ENCODE peak calls at places on chromosome 9, in eight cellular contexts. K, A, N, R, V, H, S and U are unnamed samples.

GRCh38 chr9:129333613-129333960 is 155.5 kb upstream of the IER5L start:
- DNase-seq in S (no peak), N (peak), R (no peak), H (no peak), V (no peak), K (no peak), A (no peak), U (no peak)

GRCh38 chr9:78714591-78714990 is 417.7 kb downstream of the PSAT1 start:
- DNase-seq in S (no peak), V (no peak), N (no peak), K (no peak), A (no peak), H (no peak), R (peak), U (no peak)

GRCh38 chr9:6566409-6567139 is 79.0 kb downstream of the GLDC start:
- DNase-seq in N (peak), H (peak), A (no peak), R (peak), S (peak), K (no peak), V (peak), U (no peak)

GRCh38 chr9:131650254-131650653 is 89.6 kb downstream of the RAPGEF1 start:
- DNase-seq in R (no peak), N (no peak), H (peak), A (no peak), K (peak), V (no peak), S (no peak), U (no peak)

GRCh38 chr9:130433168-130433946 is 11.4 kb upstream of the ASS1 start:
- DNase-seq in R (peak), K (no peak), S (peak), A (no peak), V (peak), H (no peak), N (peak), U (no peak)

GRCh38 chr9:130997925-130998595 is 10.9 kb upstream of the LAMC3 start:
- DNase-seq in A (peak), V (no peak), S (peak), N (peak), H (peak), R (peak), K (no peak), U (peak)

GRCh38 chr9:70136632-70137031 is 93.0 kb downstream of the MAMDC2 start:
- DNase-seq in H (no peak), V (no peak), N (no peak), S (no peak), A (no peak), K (no peak), R (peak), U (no peak)

GRCh38 chr9:14245901-14246525 is 67.9 kb downstream of the NFIB start:
- DNase-seq in A (no peak), N (no peak), H (no peak), K (no peak), V (no peak), S (no peak), R (peak), U (no peak)

GRCh38 chr9:116592926-116593325 is 94.2 kb upstream of the TRIM32 start:
- DNase-seq in V (no peak), H (no peak), R (no peak), A (no peak), N (no peak), K (no peak), S (no peak), U (no peak)

GRCh38 chr9:95092321-95093072 is 225.0 kb downstream of the FANCC start:
- DNase-seq in K (no peak), V (no peak), S (no peak), R (peak), N (no peak), A (no peak), H (no peak), U (peak)

GRCh38 chr9:77848897-77849296 is 182.7 kb downstream of the GNAQ start:
- DNase-seq in N (peak), V (no peak), H (peak), A (no peak), S (no peak), R (peak), K (peak), U (no peak)

GRCh38 chr9:86655147-86655546 is 292.2 kb downstream of the GAS1 start:
- DNase-seq in A (no peak), N (no peak), S (no peak), K (no peak), V (no peak), R (no peak), H (no peak), U (no peak)

GRCh38 chr9:126664893-126665695 is 51.4 kb downstream of the LMX1B start:
- DNase-seq in K (no peak), V (no peak), S (no peak), H (no peak), N (peak), A (no peak), R (no peak), U (no peak)

GRCh38 chr9:18194316-18194715 is 279.6 kb upstream of the ADAMTSL1 start:
- DNase-seq in V (no peak), N (no peak), A (no peak), R (peak), H (no peak), K (no peak), S (no peak), U (no peak)

GRCh38 chr9:133873006-133873780 is 118.9 kb downstream of the VAV2 start:
- DNase-seq in K (no peak), A (no peak), S (no peak), H (no peak), R (peak), V (no peak), N (no peak), U (no peak)

GRCh38 chr9:83937861-83938455 is 16.7 kb upstream of the KIF27 start:
- DNase-seq in R (peak), S (peak), K (no peak), H (peak), V (no peak), A (peak), N (peak), U (no peak)

GRCh38 chr9:98330831-98331230 is 75.4 kb upstream of the TBC1D2 start:
- DNase-seq in R (peak), A (no peak), N (no peak), K (no peak), V (no peak), H (no peak), S (no peak), U (no peak)

GRCh38 chr9:126615251-126615790 is 1.6 kb downstream of the LMX1B start:
- DNase-seq in R (peak), S (peak), A (no peak), H (no peak), V (no peak), K (no peak), N (peak), U (peak)